ENCODE peak calls at places on chromosomes 5 and 9, in five cellular contexts. G, X, W, Y and I are unnamed samples.

GRCh38 chr5:96952946-96953730 is 17.3 kb downstream of the LNPEP start:
- DNase-seq in Y (no peak), X (no peak), W (no peak), G (no peak), I (no peak)

GRCh38 chr5:136679233-136679632 is 313.9 kb upstream of the TRPC7 start:
- DNase-seq in W (no peak), G (no peak), X (no peak), Y (no peak), I (no peak)

GRCh38 chr9:110343537-110343936 is 5.9 kb upstream of the TXNDC8 start:
- DNase-seq in W (no peak), G (no peak), Y (no peak), X (no peak), I (no peak)

GRCh38 chr9:110891760-110892159 is 146.5 kb downstream of the LPAR1 start:
- DNase-seq in Y (no peak), G (no peak), X (no peak), W (no peak), I (no peak)

GRCh38 chr5:119274767-119275130 is 81.1 kb upstream of the TNFAIP8 start:
- DNase-seq in G (peak), X (no peak), Y (no peak), W (no peak), I (peak)

GRCh38 chr5:56681346-56681745 is 134.0 kb upstream of the MAP3K1 start:
- DNase-seq in X (no peak), G (no peak), W (no peak), Y (no peak), I (no peak)

GRCh38 chr5:14328144-14328543 is 185.0 kb downstream of the TRIO start:
- DNase-seq in G (no peak), Y (no peak), W (no peak), X (no peak), I (no peak)

GRCh38 chr9:123482295-123482970 is 126.4 kb downstream of the CRB2 start:
- DNase-seq in Y (no peak), W (no peak), G (no peak), X (no peak), I (no peak)

GRCh38 chr9:37156781-37157356 is 36.5 kb downstream of the ZCCHC7 start:
- DNase-seq in X (no peak), Y (no peak), W (no peak), G (no peak), I (no peak)

GRCh38 chr9:121755581-121755980 is 104.1 kb downstream of the DAB2IP start:
- DNase-seq in W (no peak), G (no peak), Y (no peak), X (no peak), I (no peak)

GRCh38 chr5:138981131-138981530 is 106.0 kb upstream of the LRRTM2 start:
- DNase-seq in G (no peak), W (no peak), X (no peak), Y (no peak), I (no peak)

GRCh38 chr5:32115985-32116384 is 58.1 kb downstream of the GOLPH3 start:
- DNase-seq in X (no peak), Y (no peak), G (no peak), W (no peak), I (no peak)

GRCh38 chr5:156391139-156391538 is 64.2 kb downstream of the SGCD start:
- DNase-seq in X (peak), G (no peak), Y (no peak), W (no peak), I (no peak)

GRCh38 chr9:2120926-2121689 is 106.0 kb downstream of the SMARCA2 start:
- DNase-seq in W (no peak), X (no peak), Y (no peak), G (no peak), I (no peak)

GRCh38 chr9:128107260-128107970 is 20.1 kb downstream of the PTGES2 start:
- DNase-seq in G (no peak), X (no peak), Y (no peak), W (no peak), I (no peak)

GRCh38 chr9:137312852-137313325 is 10.8 kb upstream of the NRARP start:
- DNase-seq in G (no peak), Y (no peak), X (no peak), W (no peak), I (no peak)

GRCh38 chr5:135376961-135377621 is 21.9 kb downstream of the MACROH2A1 start:
- DNase-seq in X (no peak), W (peak), Y (no peak), G (no peak), I (no peak)

GRCh38 chr5:61256474-61256873 is 75.6 kb upstream of the ZSWIM6 start:
- DNase-seq in W (no peak), X (no peak), Y (no peak), G (no peak), I (no peak)

GRCh38 chr9:91577540-91577939 is 153.9 kb upstream of the NFIL3 start:
- DNase-seq in G (no peak), X (no peak), W (no peak), Y (no peak), I (no peak)

GRCh38 chr5:171168177-171168576 is 140.9 kb upstream of the TLX3 start:
- DNase-seq in G (no peak), Y (no peak), X (no peak), W (no peak), I (no peak)

GRCh38 chr5:147578228-147579024 is 68.6 kb upstream of the DPYSL3 start:
- DNase-seq in Y (no peak), W (no peak), X (peak), G (peak), I (no peak)

GRCh38 chr5:135135530-135136201 is 101.6 kb upstream of the PITX1 start:
- DNase-seq in W (no peak), X (peak), Y (no peak), G (no peak), I (no peak)

GRCh38 chr5:9421823-9422354 is 124.0 kb downstream of the SEMA5A start:
- DNase-seq in W (no peak), Y (no peak), X (no peak), G (no peak), I (no peak)

GRCh38 chr5:95641803-95642220 is 4.8 kb upstream of the RFESD start:
- DNase-seq in W (no peak), G (no peak), X (no peak), Y (no peak), I (no peak)

GRCh38 chr9:13330396-13331004 is 51.0 kb upstream of the MPDZ start:
- DNase-seq in X (no peak), G (no peak), W (no peak), Y (peak), I (no peak)

GRCh38 chr9:114339130-114339908 is 9.7 kb downstream of the ORM2 start:
- DNase-seq in W (peak), G (no peak), Y (peak), X (peak), I (no peak)

GRCh38 chr5:15008476-15008875 is 136.9 kb upstream of the ANKH start:
- DNase-seq in Y (peak), W (no peak), X (peak), G (peak), I (peak)

GRCh38 chr9:94210616-94211603 is 48.2 kb upstream of the ZNF169 start:
- DNase-seq in Y (no peak), X (no peak), W (no peak), G (no peak), I (no peak)

GRCh38 chr5:146081685-146082084 is 23.7 kb downstream of the PLAC8L1 start:
- DNase-seq in W (no peak), Y (no peak), G (no peak), X (no peak), I (no peak)

GRCh38 chr9:110615526-110615925 is 36.0 kb upstream of the SVEP1 start:
- DNase-seq in W (no peak), G (no peak), Y (no peak), X (no peak), I (no peak)

GRCh38 chr9:110742741-110743371 is 74.3 kb downstream of the MUSK start:
- DNase-seq in G (no peak), W (no peak), Y (peak), X (peak), I (no peak)

GRCh38 chr9:94014845-94015244 is 59.7 kb upstream of the BARX1 start:
- DNase-seq in X (no peak), W (no peak), G (no peak), Y (no peak), I (no peak)